ENCODE peak calls at places on chromosomes 11 and 22, in five cellular contexts. A is colonic mucosa; V is CD4-positive, CD25-positive, alpha-beta regulatory T cell; Z is neural progenitor cell; W is CD4-positive, alpha-beta memory T cell. U is an unnamed sample.
A peak's percentile ranks its signal among the peaks of the same experiment; 100 is the strongest.

GRCh38 chr11:30741039-30741550 is 154.9 kb upstream of the MPPED2 start:
- DNase-seq in A (no peak), V (no peak), Z (no peak), W (no peak), U (no peak)

GRCh38 chr11:72189448-72190250 is 2.3 kb upstream of the FOLR1 start:
- DNase-seq in A (peak; percentile 33), V (no peak), Z (peak; percentile 14), W (no peak), U (no peak)

GRCh38 chr11:77525455-77526091 is 51.7 kb upstream of the PAK1 start:
- DNase-seq in A (no peak), V (no peak), Z (no peak), W (no peak), U (no peak)

GRCh38 chr22:30485362-30485988 is 13.7 kb upstream of the SEC14L3 start:
- DNase-seq in A (peak; percentile 68), V (peak; percentile 63), Z (peak; percentile 76), W (peak; percentile 77), U (peak; percentile 81)

GRCh38 chr22:49576241-49577141 is 251.2 kb downstream of the BRD1 start:
- DNase-seq in A (no peak), V (no peak), Z (no peak), W (no peak), U (peak; percentile 5)

GRCh38 chr11:125338886-125339811 is 156.9 kb downstream of the FEZ1 start:
- DNase-seq in A (no peak), V (no peak), Z (no peak), W (no peak), U (no peak)

GRCh38 chr11:693415-693831 is 1.6 kb downstream of the DEAF1 start:
- DNase-seq in A (no peak), V (no peak), Z (peak; percentile 35), W (peak; percentile 27), U (peak; percentile 73)

GRCh38 chr11:27720277-27720830 is 20.1 kb upstream of the BDNF start:
- DNase-seq in A (peak; percentile 40), V (no peak), Z (peak; percentile 94), W (no peak), U (peak; percentile 63)

GRCh38 chr11:118437046-118437735 is 899 bp downstream of the KMT2A start:
- DNase-seq in A (peak; percentile 64), V (peak; percentile 46), Z (peak; percentile 81), W (peak; percentile 40), U (peak; percentile 40)

GRCh38 chr11:73390601-73391565 is 14.7 kb downstream of the RELT start:
- DNase-seq in A (no peak), V (no peak), Z (no peak), W (no peak), U (no peak)

GRCh38 chr22:39306456-39307361 is 12.7 kb downstream of the RPL3 start:
- DNase-seq in A (no peak), V (no peak), Z (peak; percentile 69), W (peak; percentile 45), U (no peak)

GRCh38 chr11:50186146-50186545 is 153.5 kb downstream of the OR4C45 start:
- DNase-seq in A (no peak), V (no peak), Z (no peak), W (no peak), U (no peak)

GRCh38 chr22:46074771-46075551 is 75.4 kb upstream of the PPARA start:
- DNase-seq in A (no peak), V (no peak), Z (no peak), W (no peak), U (no peak)

GRCh38 chr11:130473056-130473794 is 24.8 kb downstream of the ADAMTS15 start:
- DNase-seq in A (no peak), V (no peak), Z (no peak), W (no peak), U (no peak)

GRCh38 chr11:117497206-117497951 is 169.7 kb downstream of the CEP164 start:
- DNase-seq in A (no peak), V (no peak), Z (no peak), W (no peak), U (no peak)

GRCh38 chr11:44709966-44710365 is 16.8 kb upstream of the TSPAN18 start:
- DNase-seq in A (no peak), V (no peak), Z (no peak), W (no peak), U (no peak)

GRCh38 chr22:29470159-29470855 is 9.7 kb upstream of the NEFH start:
- DNase-seq in A (peak; percentile 68), V (peak; percentile 38), Z (peak; percentile 94), W (peak; percentile 72), U (peak; percentile 50)

GRCh38 chr11:74325649-74326645 is 14.5 kb upstream of the P4HA3 start:
- DNase-seq in A (peak; percentile 66), V (no peak), Z (no peak), W (no peak), U (no peak)

GRCh38 chr22:26354707-26355106 is 74.4 kb upstream of the ASPHD2 start:
- DNase-seq in A (no peak), V (no peak), Z (peak; percentile 24), W (no peak), U (no peak)

GRCh38 chr11:2084721-2085120 is 54.5 kb downstream of the IGF2 start:
- DNase-seq in A (no peak), V (no peak), Z (no peak), W (no peak), U (no peak)

GRCh38 chr22:46019351-46019750 is 42.4 kb upstream of the WNT7B start:
- DNase-seq in A (no peak), V (no peak), Z (no peak), W (no peak), U (no peak)

GRCh38 chr11:115220881-115221280 is 283.3 kb downstream of the CADM1 start:
- DNase-seq in A (no peak), V (no peak), Z (no peak), W (no peak), U (no peak)

GRCh38 chr11:32382339-32383049 is 52.8 kb downstream of the WT1 start:
- DNase-seq in A (no peak), V (no peak), Z (no peak), W (no peak), U (no peak)

GRCh38 chr11:15826826-15827225 is 529.5 kb downstream of the SOX6 start:
- DNase-seq in A (peak; percentile 59), V (no peak), Z (peak; percentile 86), W (no peak), U (peak; percentile 87)

GRCh38 chr11:115626414-115626813 is 122.2 kb upstream of the CADM1 start:
- DNase-seq in A (no peak), V (no peak), Z (no peak), W (no peak), U (no peak)

GRCh38 chr22:47204002-47204979 is 441.8 kb downstream of the TBC1D22A start:
- DNase-seq in A (peak; percentile 10), V (no peak), Z (no peak), W (no peak), U (no peak)

GRCh38 chr11:8613036-8613435 is 19.0 kb upstream of the STK33 start:
- DNase-seq in A (no peak), V (no peak), Z (no peak), W (no peak), U (no peak)

GRCh38 chr11:123143476-123143875 is 51.6 kb downstream of the CLMP start:
- DNase-seq in A (no peak), V (no peak), Z (no peak), W (no peak), U (no peak)

GRCh38 chr22:45462034-45462655 is 40.5 kb upstream of the FBLN1 start:
- DNase-seq in A (no peak), V (no peak), Z (no peak), W (no peak), U (no peak)

GRCh38 chr11:118975771-118976709 is 4.5 kb downstream of the FOXR1 start:
- DNase-seq in A (no peak), V (no peak), Z (no peak), W (no peak), U (peak; percentile 71)

GRCh38 chr22:43833286-43834240 is 21.5 kb upstream of the EFCAB6 start:
- DNase-seq in A (no peak), V (no peak), Z (no peak), W (no peak), U (no peak)

DNA sequence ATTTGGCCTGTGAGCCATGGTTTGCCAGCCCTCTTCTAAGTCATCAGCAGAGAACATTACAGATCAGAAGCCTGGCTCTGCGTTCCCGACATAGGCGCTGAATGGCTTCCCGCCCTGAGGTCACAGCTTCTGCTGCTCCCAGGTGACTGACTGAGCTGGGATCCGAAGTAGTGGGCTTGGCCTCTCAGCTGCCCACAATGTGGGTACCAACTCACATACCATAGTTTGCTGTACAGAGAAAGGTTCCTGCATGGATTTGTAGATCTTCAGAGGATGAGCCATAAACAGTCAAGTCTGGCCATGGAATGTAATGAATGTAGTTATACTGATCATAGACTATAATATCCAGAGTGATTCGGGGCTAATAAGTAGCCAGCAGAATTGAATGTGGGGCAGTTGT is 42.6 kb downstream of the TEAD1 start:
- DNase-seq in A (no peak), V (no peak), Z (no peak), W (no peak), U (no peak)
- H3K4me1 ChIP-seq in A (no peaks in the 10 kb centered on the region), V (no peaks in the 10 kb centered on the region), Z (peaks cover 55% of the 10 kb centered on the region), W (peaks cover 18% of the 10 kb centered on the region), U (no peaks in the 10 kb centered on the region)

GRCh38 chr22:22168941-22169867 is 75.4 kb upstream of the VPREB1 start:
- DNase-seq in A (no peak), V (no peak), Z (no peak), W (no peak), U (no peak)
- H3K4me1 ChIP-seq in A (no peaks in the 10 kb centered on the region), V (no peaks in the 10 kb centered on the region), Z (no peaks in the 10 kb centered on the region), W (peaks cover 11% of the 10 kb centered on the region), U (no peaks in the 10 kb centered on the region)

GRCh38 chr11:120102050-120102861 is 35.7 kb downstream of the TRIM29 start:
- DNase-seq in A (no peak), V (no peak), Z (no peak), W (no peak), U (no peak)

GRCh38 chr11:120102862-120103118 is 35.1 kb downstream of the TRIM29 start:
- DNase-seq in A (no peak), V (no peak), Z (peak; percentile 33), W (no peak), U (no peak)

GRCh38 chr11:120105576-120105975 is 32.3 kb downstream of the TRIM29 start:
- DNase-seq in A (no peak), V (no peak), Z (no peak), W (no peak), U (no peak)

GRCh38 chr11:120106354-120106753 is 31.6 kb downstream of the TRIM29 start:
- DNase-seq in A (no peak), V (no peak), Z (no peak), W (no peak), U (no peak)

GRCh38 chr11:120104041-120104440 is 33.9 kb downstream of the TRIM29 start:
- DNase-seq in A (no peak), V (no peak), Z (no peak), W (no peak), U (no peak)
- H3K4me1 ChIP-seq in A (no peaks in the 10 kb centered on the region), V (no peaks in the 10 kb centered on the region), Z (peaks cover 12% of the 10 kb centered on the region), W (no peaks in the 10 kb centered on the region), U (no peaks in the 10 kb centered on the region)

GRCh38 chr22:36375071-36375980 is 12.4 kb downstream of the MYH9 start:
- DNase-seq in A (no peak), V (no peak), Z (no peak), W (no peak), U (no peak)

GRCh38 chr22:36373258-36373579 is 14.5 kb downstream of the MYH9 start:
- DNase-seq in A (no peak), V (no peak), Z (no peak), W (peak; percentile 3), U (no peak)

GRCh38 chr22:36376265-36376664 is 11.5 kb downstream of the MYH9 start:
- DNase-seq in A (no peak), V (no peak), Z (no peak), W (no peak), U (no peak)

GRCh38 chr22:36377022-36377631 is 10.6 kb downstream of the MYH9 start:
- DNase-seq in A (no peak), V (peak; percentile 52), Z (no peak), W (peak; percentile 78), U (no peak)

GRCh38 chr22:36374603-36375024 is 13.2 kb downstream of the MYH9 start:
- DNase-seq in A (no peak), V (peak; percentile 51), Z (no peak), W (peak; percentile 2), U (no peak)
- H3K4me1 ChIP-seq in A (peaks cover 46% of the 10 kb centered on the region), V (peaks cover 95% of the 10 kb centered on the region), Z (peaks cover 31% of the 10 kb centered on the region), W (peaks cover 99% of the 10 kb centered on the region), U (peaks cover 13% of the 10 kb centered on the region)